ENCODE peak calls at places on chromosomes 13 and 19, in six cellular contexts. P is WTC11, C is colonic mucosa, I is thoracic aorta, B is uterus, F is GM10248. D is an unnamed sample.

GRCh38 chr13:85197431-85197830 is 601.8 kb downstream of the SLITRK6 start:
- DNase-seq in P (no peak), C (no peak), I (no peak), B (no peak), F (no peak), D (no peak)

GRCh38 chr19:37929512-37929911 is 22.5 kb downstream of the SIPA1L3 start:
- DNase-seq in P (no peak), C (no peak), I (no peak), B (no peak), F (no peak), D (no peak)

GRCh38 chr13:100423375-100423774 is 165.2 kb downstream of the GGACT start:
- DNase-seq in P (no peak), C (no peak), I (no peak), B (no peak), F (no peak), D (no peak)

GRCh38 chr19:18646535-18647370 is 9.9 kb downstream of the KLHL26 start:
- DNase-seq in P (no peak), C (no peak), I (no peak), B (no peak), F (no peak), D (no peak)

GRCh38 chr13:64457976-64458375 is 2772.2 kb downstream of the PCDH9 start:
- DNase-seq in P (no peak), C (no peak), I (no peak), B (no peak), F (no peak), D (no peak)

GRCh38 chr19:35720648-35721047 is 2.8 kb downstream of the KMT2B start:
- DNase-seq in P (no peak), C (no peak), I (no peak), B (no peak), F (no peak), D (no peak)

GRCh38 chr19:51524661-51525264 is 6.7 kb downstream of the SIGLEC6 start:
- DNase-seq in P (no peak), C (no peak), I (no peak), B (no peak), F (no peak), D (no peak)

GRCh38 chr19:32039446-32039845 is 306.0 kb upstream of the ZNF507 start:
- DNase-seq in P (no peak), C (no peak), I (no peak), B (no peak), F (no peak), D (no peak)

GRCh38 chr13:23799945-23800344 is 89.3 kb downstream of the MIPEP start:
- DNase-seq in P (no peak), C (no peak), I (no peak), B (no peak), F (peak; percentile 42), D (no peak)

GRCh38 chr19:2046046-2046907 is 4.8 kb downstream of the MKNK2 start:
- DNase-seq in P (no peak), C (no peak), I (no peak), B (no peak), F (no peak), D (no peak)

GRCh38 chr13:27827646-27828045 is 35.4 kb downstream of the GSX1 start:
- DNase-seq in P (no peak), C (no peak), I (no peak), B (no peak), F (no peak), D (no peak)

GRCh38 chr13:106515635-106516254 is 19.7 kb downstream of the EFNB2 start:
- DNase-seq in P (no peak), C (no peak), I (no peak), B (no peak), F (no peak), D (no peak)

GRCh38 chr13:31824705-31825512 is 85.6 kb downstream of the RXFP2 start:
- DNase-seq in P (no peak), C (no peak), I (no peak), B (no peak), F (no peak), D (no peak)

GRCh38 chr19:35347171-35347929 is at the start of gene FFAR1:
- DNase-seq in P (no peak), C (no peak), I (no peak), B (no peak), F (peak; percentile 78), D (peak; percentile 64)

GRCh38 chr19:55441692-55442321 is 1.3 kb downstream of the SHISA7 start:
- DNase-seq in P (peak; percentile 90), C (no peak), I (no peak), B (no peak), F (no peak), D (no peak)

GRCh38 chr13:91154954-91155353 is 192.5 kb upstream of the MIR17HG start:
- DNase-seq in P (no peak), C (no peak), I (no peak), B (no peak), F (no peak), D (no peak)

GRCh38 chr19:21767065-21767800 is at the start of gene ZNF100:
- DNase-seq in P (peak; percentile 89), C (peak; percentile 94), I (peak; percentile 77), B (peak; percentile 91), F (peak; percentile 76), D (peak; percentile 70)

GRCh38 chr13:41552031-41552430 is 94.7 kb downstream of the RGCC start:
- DNase-seq in P (no peak), C (no peak), I (no peak), B (no peak), F (no peak), D (no peak)

GRCh38 chr19:40278361-40279045 is 6.6 kb downstream of the AKT2 start:
- DNase-seq in P (no peak), C (no peak), I (no peak), B (peak; percentile 9), F (no peak), D (no peak)

GRCh38 chr19:54418030-54418929 is 3.0 kb downstream of the TTYH1 start:
- DNase-seq in P (no peak), C (no peak), I (no peak), B (no peak), F (peak; percentile 71), D (no peak)

GRCh38 chr19:14118165-14119051 is 846 bp upstream of the PRKACA start:
- DNase-seq in P (no peak), C (peak; percentile 61), I (no peak), B (peak; percentile 91), F (no peak), D (peak; percentile 25)

GRCh38 chr13:39509616-39510015 is 93.4 kb downstream of the LHFPL6 start:
- DNase-seq in P (no peak), C (no peak), I (no peak), B (no peak), F (no peak), D (no peak)

GRCh38 chr19:8322638-8322997 is 1.3 kb downstream of the RPS28 start:
- DNase-seq in P (no peak), C (no peak), I (no peak), B (no peak), F (no peak), D (no peak)

GRCh38 chr13:114311908-114312307 is 2.4 kb upstream of the CHAMP1 start:
- DNase-seq in P (no peak), C (no peak), I (no peak), B (no peak), F (no peak), D (no peak)

GRCh38 chr13:114313061-114313860 is 1.0 kb upstream of the CHAMP1 start:
- DNase-seq in P (no peak), C (no peak), I (no peak), B (no peak), F (peak; percentile 65), D (no peak)

GRCh38 chr13:114315074-114315785 is 927 bp downstream of the CHAMP1 start:
- DNase-seq in P (no peak), C (peak; percentile 8), I (no peak), B (no peak), F (no peak), D (no peak)

GRCh38 chr13:114311387-114311786 is 2.9 kb upstream of the CHAMP1 start:
- DNase-seq in P (no peak), C (no peak), I (no peak), B (no peak), F (no peak), D (no peak)

GRCh38 chr13:114314074-114314912 is at the start of gene CHAMP1:
- DNase-seq in P (peak; percentile 85), C (peak; percentile 95), I (peak; percentile 73), B (peak; percentile 94), F (peak; percentile 95), D (peak; percentile 91)
- TF ChIP-seq CTCF in P (no peak), C (no peak), I (peak; percentile 18), B (peak; percentile 22), F (no peak), D (no peak)

DNA sequence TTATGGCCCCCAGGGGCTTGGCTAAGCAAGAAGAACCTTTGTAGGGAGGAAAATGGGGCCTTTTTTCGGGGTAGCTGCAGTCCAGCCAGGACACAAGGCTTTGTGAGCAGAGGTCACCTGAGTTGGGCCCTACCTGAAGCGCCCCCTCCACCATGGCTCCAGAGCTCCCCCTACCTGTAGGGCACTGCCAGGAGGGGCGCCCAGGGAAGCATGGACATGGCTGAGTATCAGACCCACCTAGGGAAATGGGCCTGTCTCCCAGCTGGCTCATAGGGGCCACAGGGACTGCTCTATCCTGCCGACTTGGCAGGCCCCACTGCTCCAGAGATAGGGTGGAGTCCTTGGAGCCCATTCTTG is 9.0 kb upstream of the CEBPA start:
- DNase-seq in P (peak; percentile 52), C (peak; percentile 70), I (no peak), B (no peak), F (peak; percentile 16), D (no peak)
- TF ChIP-seq CTCF in P (peak; percentile 35), C (peak; percentile 56), I (no peak), B (no peak), F (peak; percentile 21), D (no peak)

GRCh38 chr13:105139048-105139379 is 1396.4 kb downstream of the EFNB2 start:
- DNase-seq in P (no peak), C (no peak), I (no peak), B (no peak), F (peak; percentile 15), D (no peak)

GRCh38 chr13:105144936-105145335 is 1390.5 kb downstream of the EFNB2 start:
- DNase-seq in P (no peak), C (no peak), I (no peak), B (no peak), F (no peak), D (no peak)

GRCh38 chr13:105142556-105142955 is 1392.9 kb downstream of the EFNB2 start:
- DNase-seq in P (no peak), C (no peak), I (no peak), B (no peak), F (no peak), D (no peak)

GRCh38 chr13:105147481-105147880 is 1388.0 kb downstream of the EFNB2 start:
- DNase-seq in P (no peak), C (no peak), I (no peak), B (no peak), F (no peak), D (no peak)

DNA sequence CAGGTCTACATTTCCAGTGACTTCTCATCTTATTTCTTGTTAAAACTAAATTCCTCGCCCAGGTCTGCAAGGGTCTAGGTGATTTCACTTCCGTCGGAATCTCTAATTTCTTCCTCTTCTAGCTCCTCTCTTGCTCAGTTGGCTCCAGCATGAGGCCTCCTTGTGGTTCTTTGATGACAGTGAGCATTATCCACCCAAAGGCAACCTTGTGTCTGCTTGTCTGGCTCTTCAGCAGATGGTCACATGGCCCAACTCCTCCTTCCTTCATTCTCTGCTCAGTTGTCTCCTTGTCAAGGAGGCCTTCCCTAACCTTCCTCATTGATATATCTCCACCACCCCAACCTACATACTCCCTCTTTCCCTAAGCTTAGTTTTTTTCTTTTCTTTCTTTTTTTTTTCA is 1391.4 kb downstream of the EFNB2 start:
- DNase-seq in P (no peak), C (no peak), I (no peak), B (no peak), F (no peak), D (no peak)
- TF ChIP-seq CTCF in P (no peak), C (no peak), I (no peak), B (no peak), F (no peak), D (no peak)

GRCh38 chr13:47964863-47965262 is 36.2 kb downstream of the SUCLA2 start:
- DNase-seq in P (no peak), C (no peak), I (no peak), B (no peak), F (no peak), D (no peak)
- TF ChIP-seq CTCF in P (no peak), C (no peak), I (no peak), B (no peak), F (no peak), D (no peak)